ENCODE peak calls at places on chromosomes 11 and 22, in nine cellular contexts. One of them, this sample, is unnamed.

GRCh38 chr11:70788247-70789022 is 390.1 kb downstream of the CTTN start:
- DNase-seq in gastrocnemius medialis: no peak
- DNase-seq in thoracic aorta: no peak
- DNase-seq in progenitor cell of endocrine pancreas: no peak
- DNase-seq in WTC11: no peak
- DNase-seq in ovary: no peak
- DNase-seq in AG10803: peak; percentile 70
- DNase-seq in retinal pigment epithelial cell: no peak
- DNase-seq in SK-N-SH: no peak
- DNase-seq in this sample: no peak

GRCh38 chr11:12539570-12539969 is 134.7 kb upstream of the TEAD1 start:
- DNase-seq in WTC11: no peak
- DNase-seq in thoracic aorta: no peak
- DNase-seq in retinal pigment epithelial cell: no peak
- DNase-seq in progenitor cell of endocrine pancreas: no peak
- DNase-seq in ovary: no peak
- DNase-seq in AG10803: peak; percentile 95
- DNase-seq in SK-N-SH: no peak
- DNase-seq in gastrocnemius medialis: no peak
- DNase-seq in this sample: no peak

GRCh38 chr22:48943567-48944432 is 883.9 kb downstream of the BRD1 start:
- DNase-seq in retinal pigment epithelial cell: no peak
- DNase-seq in ovary: no peak
- DNase-seq in AG10803: peak; percentile 1
- DNase-seq in progenitor cell of endocrine pancreas: peak; percentile 39
- DNase-seq in WTC11: peak; percentile 38
- DNase-seq in SK-N-SH: peak; percentile 82
- DNase-seq in thoracic aorta: no peak
- DNase-seq in gastrocnemius medialis: no peak
- DNase-seq in this sample: no peak

GRCh38 chr22:40818192-40818746 is 877 bp downstream of the SLC25A17 start:
- DNase-seq in gastrocnemius medialis: no peak
- DNase-seq in SK-N-SH: no peak
- DNase-seq in WTC11: no peak
- DNase-seq in AG10803: no peak
- DNase-seq in ovary: no peak
- DNase-seq in thoracic aorta: no peak
- DNase-seq in progenitor cell of endocrine pancreas: no peak
- DNase-seq in retinal pigment epithelial cell: no peak
- DNase-seq in this sample: no peak

GRCh38 chr11:7638710-7639642 is 34.3 kb downstream of the CYB5R2 start:
- DNase-seq in SK-N-SH: no peak
- DNase-seq in retinal pigment epithelial cell: no peak
- DNase-seq in thoracic aorta: no peak
- DNase-seq in gastrocnemius medialis: no peak
- DNase-seq in ovary: no peak
- DNase-seq in WTC11: no peak
- DNase-seq in AG10803: no peak
- DNase-seq in progenitor cell of endocrine pancreas: no peak
- DNase-seq in this sample: no peak

GRCh38 chr11:96470521-96470920 is 80.7 kb downstream of the JRKL start:
- DNase-seq in AG10803: no peak
- DNase-seq in gastrocnemius medialis: no peak
- DNase-seq in WTC11: no peak
- DNase-seq in progenitor cell of endocrine pancreas: no peak
- DNase-seq in thoracic aorta: no peak
- DNase-seq in ovary: no peak
- DNase-seq in retinal pigment epithelial cell: no peak
- DNase-seq in SK-N-SH: no peak
- DNase-seq in this sample: no peak

GRCh38 chr22:20549232-20549841 is 41.9 kb downstream of the MED15 start:
- DNase-seq in thoracic aorta: no peak
- DNase-seq in progenitor cell of endocrine pancreas: no peak
- DNase-seq in retinal pigment epithelial cell: peak; percentile 87
- DNase-seq in AG10803: no peak
- DNase-seq in WTC11: no peak
- DNase-seq in ovary: no peak
- DNase-seq in gastrocnemius medialis: no peak
- DNase-seq in SK-N-SH: no peak
- DNase-seq in this sample: no peak

GRCh38 chr11:7281083-7281482 is 29.4 kb downstream of the SYT9 start:
- DNase-seq in thoracic aorta: no peak
- DNase-seq in WTC11: no peak
- DNase-seq in ovary: no peak
- DNase-seq in SK-N-SH: no peak
- DNase-seq in progenitor cell of endocrine pancreas: no peak
- DNase-seq in AG10803: no peak
- DNase-seq in retinal pigment epithelial cell: no peak
- DNase-seq in gastrocnemius medialis: no peak
- DNase-seq in this sample: no peak

GRCh38 chr11:15472405-15472799 is 357.7 kb downstream of the INSC start:
- DNase-seq in WTC11: no peak
- DNase-seq in thoracic aorta: no peak
- DNase-seq in progenitor cell of endocrine pancreas: no peak
- DNase-seq in gastrocnemius medialis: no peak
- DNase-seq in SK-N-SH: peak; percentile 38
- DNase-seq in ovary: no peak
- DNase-seq in retinal pigment epithelial cell: no peak
- DNase-seq in AG10803: no peak
- DNase-seq in this sample: no peak

GRCh38 chr11:42034821-42035220 is 575.4 kb upstream of the LRRC4C start:
- DNase-seq in thoracic aorta: no peak
- DNase-seq in SK-N-SH: no peak
- DNase-seq in ovary: no peak
- DNase-seq in WTC11: no peak
- DNase-seq in progenitor cell of endocrine pancreas: no peak
- DNase-seq in retinal pigment epithelial cell: no peak
- DNase-seq in gastrocnemius medialis: no peak
- DNase-seq in AG10803: no peak
- DNase-seq in this sample: no peak

DNA sequence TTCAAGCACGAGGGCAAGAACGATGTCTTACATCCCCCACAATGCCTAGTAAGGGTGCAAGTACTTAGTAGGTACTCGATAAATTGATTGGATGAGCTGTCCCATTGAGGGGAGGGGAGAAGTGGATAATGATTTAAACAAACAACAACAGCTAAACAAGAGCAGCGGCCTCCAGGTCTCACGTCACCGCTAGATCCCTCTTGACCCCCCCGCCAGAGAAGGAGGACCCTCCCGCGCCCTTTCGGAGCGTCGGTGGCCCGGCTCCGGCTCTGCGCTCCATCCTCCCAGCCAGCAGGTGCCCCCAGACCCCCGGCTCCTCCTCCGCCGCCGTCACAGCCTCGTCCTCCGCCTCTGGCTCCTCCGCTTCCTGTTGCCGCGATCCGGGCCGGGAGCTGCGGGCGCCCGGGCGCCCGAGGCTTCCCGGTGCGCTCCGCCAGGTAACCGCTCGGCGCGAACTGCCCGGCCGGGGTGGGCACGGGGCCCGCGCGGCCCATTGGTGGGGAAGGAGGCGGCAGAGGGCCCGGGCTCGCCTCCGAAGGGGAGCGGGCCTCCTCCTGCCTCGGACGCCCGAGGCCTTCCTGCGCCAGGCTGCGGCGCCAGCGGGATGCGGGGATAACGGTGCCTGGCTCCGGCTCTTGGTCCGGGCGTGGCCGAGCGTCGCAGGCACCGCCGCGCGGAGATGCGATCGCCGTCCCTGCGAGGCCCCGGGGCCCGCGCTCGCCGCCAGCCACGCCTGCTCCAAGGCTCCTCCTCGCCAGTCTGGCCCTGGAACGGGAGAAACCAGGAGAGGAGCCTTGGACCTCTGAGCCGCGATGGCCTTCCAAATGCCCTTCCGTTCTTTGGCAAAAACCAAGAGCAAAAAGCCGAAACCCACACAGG is at the start of gene TLCD5:
- DNase-seq in ovary: peak; percentile 83
- DNase-seq in SK-N-SH: peak; percentile 93
- DNase-seq in progenitor cell of endocrine pancreas: peak; percentile 70
- DNase-seq in thoracic aorta: no peak
- DNase-seq in retinal pigment epithelial cell: no peak
- DNase-seq in gastrocnemius medialis: no peak
- DNase-seq in AG10803: peak; percentile 64
- DNase-seq in WTC11: peak; percentile 88
- DNase-seq in this sample: peak; percentile 76
- TF ChIP-seq CTCF in ovary: no peak
- TF ChIP-seq CTCF in SK-N-SH: peak; percentile 34
- TF ChIP-seq CTCF in progenitor cell of endocrine pancreas: no peak
- TF ChIP-seq CTCF in thoracic aorta: no peak
- TF ChIP-seq CTCF in retinal pigment epithelial cell: peak; percentile 25
- TF ChIP-seq CTCF in gastrocnemius medialis: no peak
- TF ChIP-seq CTCF in AG10803: peak; percentile 23
- TF ChIP-seq CTCF in WTC11: no peak
- TF ChIP-seq CTCF in this sample: no peak

GRCh38 chr11:131689049-131689925 is 318.9 kb downstream of the NTM start:
- DNase-seq in retinal pigment epithelial cell: no peak
- DNase-seq in AG10803: no peak
- DNase-seq in WTC11: no peak
- DNase-seq in progenitor cell of endocrine pancreas: no peak
- DNase-seq in ovary: no peak
- DNase-seq in SK-N-SH: no peak
- DNase-seq in thoracic aorta: no peak
- DNase-seq in gastrocnemius medialis: no peak
- DNase-seq in this sample: no peak

GRCh38 chr11:131686836-131687235 is 316.4 kb downstream of the NTM start:
- DNase-seq in WTC11: no peak
- DNase-seq in SK-N-SH: no peak
- DNase-seq in retinal pigment epithelial cell: no peak
- DNase-seq in thoracic aorta: no peak
- DNase-seq in AG10803: no peak
- DNase-seq in ovary: no peak
- DNase-seq in gastrocnemius medialis: no peak
- DNase-seq in progenitor cell of endocrine pancreas: no peak
- DNase-seq in this sample: no peak

GRCh38 chr11:131690362-131690761 is 319.9 kb downstream of the NTM start:
- DNase-seq in retinal pigment epithelial cell: no peak
- DNase-seq in progenitor cell of endocrine pancreas: no peak
- DNase-seq in gastrocnemius medialis: no peak
- DNase-seq in SK-N-SH: no peak
- DNase-seq in WTC11: no peak
- DNase-seq in AG10803: no peak
- DNase-seq in thoracic aorta: no peak
- DNase-seq in ovary: no peak
- DNase-seq in this sample: no peak

GRCh38 chr11:131687291-131688055 is 317.1 kb downstream of the NTM start:
- DNase-seq in retinal pigment epithelial cell: no peak
- DNase-seq in AG10803: no peak
- DNase-seq in ovary: no peak
- DNase-seq in progenitor cell of endocrine pancreas: no peak
- DNase-seq in SK-N-SH: no peak
- DNase-seq in thoracic aorta: no peak
- DNase-seq in gastrocnemius medialis: no peak
- DNase-seq in WTC11: no peak
- DNase-seq in this sample: no peak

DNA sequence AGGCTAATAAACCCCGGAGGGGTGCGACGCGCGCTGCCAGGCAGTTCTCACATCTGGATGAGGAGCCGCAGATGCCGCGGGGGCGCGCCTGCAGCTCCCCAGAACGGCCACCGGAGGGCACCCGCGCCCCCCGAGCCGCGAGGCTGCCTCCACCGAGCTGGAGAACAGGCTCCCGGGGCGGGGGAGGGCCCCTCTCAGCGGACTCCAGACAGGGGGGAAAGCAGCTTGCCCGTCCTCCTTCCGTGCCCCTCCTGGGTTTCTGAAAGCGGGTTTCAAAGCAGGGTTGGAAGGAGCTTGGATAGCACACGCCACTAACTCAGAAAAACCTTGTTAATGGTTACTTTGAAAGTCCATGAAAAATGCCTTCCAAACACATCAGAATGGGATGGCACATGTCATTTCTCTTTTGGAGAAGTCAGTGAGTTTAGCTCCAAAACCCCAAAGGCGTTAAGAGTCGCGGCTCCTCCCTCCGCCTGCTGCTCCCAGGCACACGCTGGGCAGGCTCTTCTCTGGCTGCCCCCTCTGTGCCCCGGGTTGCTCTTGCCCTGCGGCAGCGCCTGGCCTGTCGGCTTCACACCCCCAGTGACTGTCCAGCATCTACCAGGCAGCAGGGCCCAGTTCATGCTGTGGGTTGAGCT is 317.8 kb downstream of the NTM start:
- DNase-seq in ovary: peak; percentile 56
- DNase-seq in retinal pigment epithelial cell: no peak
- DNase-seq in AG10803: peak; percentile 55
- DNase-seq in progenitor cell of endocrine pancreas: peak; percentile 66
- DNase-seq in gastrocnemius medialis: no peak
- DNase-seq in WTC11: peak; percentile 81
- DNase-seq in thoracic aorta: no peak
- DNase-seq in SK-N-SH: peak; percentile 96
- DNase-seq in this sample: peak; percentile 14
- TF ChIP-seq CTCF in ovary: no peak
- TF ChIP-seq CTCF in retinal pigment epithelial cell: peak; percentile 82
- TF ChIP-seq CTCF in AG10803: peak; percentile 71
- TF ChIP-seq CTCF in progenitor cell of endocrine pancreas: peak; percentile 84
- TF ChIP-seq CTCF in gastrocnemius medialis: peak; percentile 47
- TF ChIP-seq CTCF in WTC11: peak; percentile 81
- TF ChIP-seq CTCF in thoracic aorta: peak; percentile 81
- TF ChIP-seq CTCF in SK-N-SH: peak; percentile 88
- TF ChIP-seq CTCF in this sample: peak; percentile 86

DNA sequence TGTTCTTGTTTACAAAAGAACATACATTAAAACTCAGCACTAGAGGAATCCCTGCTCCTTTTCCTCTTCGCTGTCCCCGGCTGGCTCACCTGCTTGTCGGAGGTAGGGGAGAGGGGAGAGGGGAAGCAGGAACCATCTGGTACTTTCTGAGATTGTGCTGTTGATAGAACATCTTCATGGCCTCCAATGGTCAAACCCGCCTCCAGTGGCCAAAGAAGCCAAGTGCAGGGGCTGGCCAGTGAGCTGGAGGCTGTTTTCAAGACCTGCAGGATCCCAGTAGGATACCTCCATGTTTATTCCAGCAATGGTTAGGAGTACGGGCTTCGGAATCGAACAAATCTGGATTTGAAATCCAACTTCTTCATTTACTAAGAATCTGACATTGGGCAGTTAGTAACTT is 92.6 kb downstream of the PKNOX2 start:
- DNase-seq in thoracic aorta: no peak
- DNase-seq in progenitor cell of endocrine pancreas: no peak
- DNase-seq in retinal pigment epithelial cell: no peak
- DNase-seq in ovary: no peak
- DNase-seq in WTC11: peak; percentile 69
- DNase-seq in SK-N-SH: peak; percentile 51
- DNase-seq in gastrocnemius medialis: no peak
- DNase-seq in AG10803: no peak
- DNase-seq in this sample: no peak
- TF ChIP-seq CTCF in thoracic aorta: no peak
- TF ChIP-seq CTCF in progenitor cell of endocrine pancreas: peak; percentile 48
- TF ChIP-seq CTCF in retinal pigment epithelial cell: peak; percentile 31
- TF ChIP-seq CTCF in ovary: no peak
- TF ChIP-seq CTCF in WTC11: peak; percentile 32
- TF ChIP-seq CTCF in SK-N-SH: peak; percentile 28
- TF ChIP-seq CTCF in gastrocnemius medialis: no peak
- TF ChIP-seq CTCF in AG10803: peak; percentile 45
- TF ChIP-seq CTCF in this sample: peak; percentile 4

DNA sequence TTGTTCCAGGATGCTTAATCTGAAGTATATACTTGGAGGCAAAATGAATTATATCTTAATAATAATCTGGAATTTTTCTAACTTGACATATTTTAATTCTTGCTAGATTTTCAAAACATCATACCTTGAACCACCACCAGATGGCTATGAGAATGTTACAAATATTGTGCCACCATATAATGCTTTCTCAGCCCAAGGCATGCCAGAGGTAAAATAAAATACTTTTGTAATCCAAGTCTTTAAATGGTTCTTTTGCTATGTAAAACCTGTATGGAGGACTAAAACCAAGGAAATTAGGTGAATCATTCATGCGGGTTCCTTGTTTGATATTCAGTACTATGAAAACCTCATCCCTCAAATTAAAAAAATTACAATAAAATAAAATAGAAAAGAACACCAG is 14.4 kb downstream of the NAALAD2 start:
- DNase-seq in WTC11: no peak
- DNase-seq in progenitor cell of endocrine pancreas: no peak
- DNase-seq in thoracic aorta: no peak
- DNase-seq in SK-N-SH: no peak
- DNase-seq in ovary: no peak
- DNase-seq in gastrocnemius medialis: no peak
- DNase-seq in retinal pigment epithelial cell: no peak
- DNase-seq in AG10803: no peak
- DNase-seq in this sample: no peak
- TF ChIP-seq CTCF in WTC11: no peak
- TF ChIP-seq CTCF in progenitor cell of endocrine pancreas: peak; percentile 20
- TF ChIP-seq CTCF in thoracic aorta: no peak
- TF ChIP-seq CTCF in SK-N-SH: peak; percentile 39
- TF ChIP-seq CTCF in ovary: no peak
- TF ChIP-seq CTCF in gastrocnemius medialis: no peak
- TF ChIP-seq CTCF in retinal pigment epithelial cell: peak; percentile 35
- TF ChIP-seq CTCF in AG10803: no peak
- TF ChIP-seq CTCF in this sample: no peak

This sample was measured in heart right ventricle.